ENCODE peak calls at places on chromosome 11, in four cellular contexts. H is thoracic aorta, Z is cardiac muscle cell, X is adrenal gland. V is an unnamed sample. For H3K4me1 and H3K9me3, the result is how much of the 10 kb centered on the place peaks cover.

GRCh38 chr11:134761926-134762247 is 349.8 kb upstream of the B3GAT1 start:
- DNase-seq in H (no peak), Z (no peak), X (no peak), V (no peak)

GRCh38 chr11:127049486-127049885 is 48.9 kb upstream of the KIRREL3 start:
- DNase-seq in H (no peak), Z (no peak), X (no peak), V (no peak)

GRCh38 chr11:19429108-19429760 is 188.5 kb upstream of the E2F8 start:
- DNase-seq in Z (no peak), X (no peak), H (no peak), V (no peak)

GRCh38 chr11:86220654-86221053 is 23.9 kb upstream of the EED start:
- DNase-seq in X (no peak), Z (no peak), H (no peak), V (no peak)

GRCh38 chr11:68545347-68545746 is 84.8 kb downstream of the PPP6R3 start:
- DNase-seq in H (no peak), Z (no peak), X (no peak), V (no peak)

GRCh38 chr11:96265236-96265737 is 77.7 kb downstream of the MAML2 start:
- DNase-seq in X (no peak), H (no peak), Z (no peak), V (no peak)

GRCh38 chr11:77193915-77194830 is 66.1 kb downstream of the MYO7A start:
- DNase-seq in H (no peak), Z (no peak), X (no peak), V (no peak)

GRCh38 chr11:296976-297665 is 2.2 kb downstream of the IFITM5 start:
- DNase-seq in X (no peak), Z (no peak), H (no peak), V (no peak)

GRCh38 chr11:37595845-37596244 is 997.8 kb upstream of the RAG2 start:
- DNase-seq in H (no peak), Z (no peak), X (no peak), V (no peak)

GRCh38 chr11:69287968-69288882 is 5.7 kb upstream of the MYEOV start:
- DNase-seq in X (no peak), Z (no peak), H (no peak), V (no peak)

GRCh38 chr11:93614111-93614784 is 47.2 kb upstream of the CEP295 start:
- DNase-seq in X (no peak), Z (no peak), H (no peak), V (no peak)

GRCh38 chr11:96188625-96189006 is 154.4 kb downstream of the MAML2 start:
- DNase-seq in X (no peak), Z (no peak), H (no peak), V (peak)

GRCh38 chr11:60873533-60873932 is 6.2 kb downstream of the ZP1 start:
- DNase-seq in X (no peak), H (no peak), Z (no peak), V (no peak)

GRCh38 chr11:69842746-69843528 is 23.7 kb upstream of the FGF3 start:
- DNase-seq in X (no peak), H (no peak), Z (no peak), V (no peak)

GRCh38 chr11:6618117-6619020 is 853 bp downstream of the TPP1 start:
- DNase-seq in H (no peak), X (peak), Z (no peak), V (peak)

GRCh38 chr11:68196219-68196618 is 16.9 kb downstream of the KMT5B start:
- DNase-seq in Z (no peak), X (no peak), H (no peak), V (no peak)

GRCh38 chr11:12434255-12434654 is 56.9 kb downstream of the PARVA start:
- DNase-seq in X (no peak), H (no peak), Z (no peak), V (peak)

GRCh38 chr11:131656839-131657211 is 286.4 kb downstream of the NTM start:
- DNase-seq in Z (peak), H (no peak), X (no peak), V (no peak)

GRCh38 chr11:119540370-119541125 is 117.6 kb upstream of the THY1 start:
- DNase-seq in Z (no peak), H (no peak), X (no peak), V (no peak)

GRCh38 chr11:115761348-115761747 is 257.1 kb upstream of the CADM1 start:
- DNase-seq in X (no peak), H (no peak), Z (no peak), V (no peak)

GRCh38 chr11:45960387-45961110 is 38.1 kb downstream of the LARGE2 start:
- DNase-seq in Z (no peak), H (no peak), X (no peak), V (no peak)

GRCh38 chr11:75428301-75428724 is 4.7 kb downstream of the KLHL35 start:
- DNase-seq in X (peak), H (peak), Z (peak), V (peak)

GRCh38 chr11:62786318-62787004 is 741 bp upstream of the TMEM179B start:
- DNase-seq in H (peak), Z (peak), X (peak), V (peak)

GRCh38 chr11:66327171-66328035 is 8.8 kb downstream of the RIN1 start:
- DNase-seq in H (no peak), Z (no peak), X (no peak), V (peak)
- H3K4me1 ChIP-seq in H (under half), Z (under half), X (under half), V (under half)

GRCh38 chr11:103803062-103803461 is 233.4 kb upstream of the DDI1 start:
- DNase-seq in H (no peak), Z (no peak), X (no peak), V (peak)

GRCh38 chr11:103805688-103806009 is 230.8 kb upstream of the DDI1 start:
- DNase-seq in X (no peak), H (no peak), Z (no peak), V (no peak)

GRCh38 chr11:103807806-103808205 is 228.6 kb upstream of the DDI1 start:
- DNase-seq in X (no peak), Z (no peak), H (no peak), V (peak)

GRCh38 chr11:103808246-103808645 is 228.2 kb upstream of the DDI1 start:
- DNase-seq in Z (no peak), H (no peak), X (no peak), V (peak)

DNA sequence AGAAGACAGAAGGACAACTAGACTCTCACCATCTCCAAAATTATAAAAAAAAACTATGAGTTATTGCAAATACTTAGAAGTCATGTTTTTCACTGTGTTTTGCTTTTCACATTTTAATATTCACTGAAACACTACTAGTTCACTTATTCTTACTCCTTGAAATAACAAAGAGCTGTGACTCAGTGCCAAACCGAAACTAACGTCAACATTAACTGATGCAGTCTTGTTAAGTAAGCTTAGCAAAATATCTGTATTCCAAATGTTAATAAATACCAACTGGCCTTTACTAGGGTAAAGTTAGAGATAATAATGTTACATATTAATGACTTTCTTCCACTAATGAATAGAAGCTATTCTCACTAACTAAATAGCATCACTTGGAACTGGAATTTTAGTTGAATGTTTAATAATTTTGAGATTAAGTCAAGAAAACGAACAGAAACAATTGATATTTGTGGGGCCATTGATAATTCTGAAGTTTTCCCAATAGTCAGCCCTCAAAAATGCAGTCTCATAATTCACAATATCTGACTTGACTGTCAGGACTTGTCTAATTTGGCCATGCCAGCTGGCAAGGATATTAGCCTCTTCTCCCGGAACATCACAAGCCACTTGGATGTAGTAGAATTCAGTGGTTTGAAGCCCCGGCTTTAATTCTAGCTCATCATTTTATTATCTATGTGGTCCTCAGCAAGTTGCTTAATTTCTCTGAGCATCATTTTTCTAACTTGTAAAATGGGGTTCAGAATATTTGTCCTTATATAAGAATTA is 230.1 kb upstream of the DDI1 start:
- DNase-seq in H (peak), Z (no peak), X (no peak), V (peak)
- H3K27ac ChIP-seq in H (peak), Z (no peak), X (no peak), V (no peak)

GRCh38 chr11:94815705-94816344 is 47.7 kb downstream of the AMOTL1 start:
- DNase-seq in X (no peak), H (no peak), Z (no peak), V (no peak)
- H3K9me3 ChIP-seq in X (under half), H (under half), Z (under half), V (under half)

GRCh38 chr11:116865696-116866095 is 28.3 kb upstream of the APOA1 start:
- DNase-seq in Z (no peak), H (no peak), X (no peak), V (no peak)
- H3K4me1 ChIP-seq in Z (under half), H (under half), X (under half), V (under half)

GRCh38 chr11:57444362-57445074 is 15.8 kb upstream of the RTN4RL2 start:
- DNase-seq in X (no peak), H (no peak), Z (no peak), V (no peak)

GRCh38 chr11:57440744-57441414 is 14.0 kb upstream of the SLC43A3 start:
- DNase-seq in X (no peak), Z (no peak), H (no peak), V (no peak)

DNA sequence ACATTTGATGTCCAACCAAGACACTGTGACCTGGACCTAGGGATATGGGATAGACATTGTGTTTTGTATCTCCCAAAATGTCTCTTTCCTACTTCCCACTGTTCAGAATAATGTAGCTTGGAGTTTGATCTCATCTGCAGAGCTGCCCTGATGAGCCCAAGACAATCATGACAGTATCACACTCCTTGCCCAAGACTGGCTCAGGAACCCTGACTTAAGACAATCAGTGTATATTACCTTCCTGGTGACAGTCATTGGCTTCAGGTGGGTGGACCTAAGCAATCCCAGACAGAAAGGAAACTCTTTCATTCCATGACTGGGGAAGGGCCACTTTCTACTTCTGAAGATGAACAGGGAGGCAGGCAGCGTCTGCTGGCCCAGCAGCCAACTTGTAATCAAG is 14.3 kb upstream of the RTN4RL2 start:
- DNase-seq in H (no peak), Z (no peak), X (no peak), V (no peak)
- H3K27ac ChIP-seq in H (no peak), Z (no peak), X (no peak), V (no peak)

GRCh38 chr11:2643746-2644145 is 56.0 kb downstream of the KCNQ1OT1 start:
- DNase-seq in H (no peak), X (no peak), Z (no peak), V (no peak)

GRCh38 chr11:2647167-2647566 is 52.6 kb downstream of the KCNQ1OT1 start:
- DNase-seq in Z (no peak), X (no peak), H (no peak), V (no peak)

GRCh38 chr11:2647953-2648352 is 51.8 kb downstream of the KCNQ1OT1 start:
- DNase-seq in X (no peak), Z (no peak), H (no peak), V (no peak)

GRCh38 chr11:2644844-2645778 is 54.7 kb downstream of the KCNQ1OT1 start:
- DNase-seq in H (no peak), X (no peak), Z (no peak), V (no peak)

DNA sequence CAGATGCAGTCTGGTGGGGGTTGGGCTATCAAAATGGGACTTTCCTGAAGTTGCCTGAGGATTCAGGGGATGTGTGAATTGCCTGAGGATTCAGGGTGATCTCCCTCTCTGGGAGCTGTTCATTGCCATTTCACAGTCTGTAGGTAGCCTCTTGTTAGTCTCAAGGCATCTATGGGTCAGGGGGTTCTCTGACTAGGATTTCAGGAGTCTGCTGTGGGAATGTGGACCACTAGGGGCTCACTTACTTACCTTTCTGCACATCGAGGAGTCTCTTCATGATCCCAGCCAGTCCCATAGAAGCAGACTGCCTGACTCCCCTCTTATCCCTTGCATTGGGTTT is 54.0 kb downstream of the KCNQ1OT1 start:
- DNase-seq in Z (no peak), H (no peak), X (no peak), V (no peak)
- H3K9me3 ChIP-seq in Z (under half), H (half or more), X (under half), V (under half)